ENCODE peak calls at places on chromosomes 12 and 14, in four cellular contexts. E is fibroblast of the aortic adventitia, H is natural killer cell, F is cardiac fibroblast. Y is an unnamed sample.

GRCh38 chr14:68247867-68248266 is 428.3 kb downstream of the RAD51B start:
- DNase-seq in E (peak), H (no peak), F (peak), Y (peak)

GRCh38 chr12:45130881-45131281 is 80.0 kb upstream of the DBX2 start:
- DNase-seq in E (peak), F (peak), H (no peak), Y (peak)

GRCh38 chr12:54277823-54278276 is 2.1 kb downstream of the CBX5 start:
- DNase-seq in F (peak), E (peak), H (no peak), Y (no peak)

GRCh38 chr12:13534645-13535398 is 338.3 kb downstream of the EMP1 start:
- DNase-seq in E (peak), H (no peak), F (peak), Y (peak)

GRCh38 chr12:76952995-76953394 is 74.2 kb upstream of the CSRP2 start:
- DNase-seq in H (no peak), E (no peak), F (no peak), Y (no peak)

GRCh38 chr14:66708262-66708661 is 200.3 kb downstream of the GPHN start:
- DNase-seq in H (no peak), E (peak), F (no peak), Y (no peak)

GRCh38 chr12:50151047-50151687 is 16.0 kb downstream of the CERS5 start:
- DNase-seq in F (peak), E (peak), H (no peak), Y (no peak)

GRCh38 chr12:49661191-49661590 is 37.8 kb downstream of the PRPF40B start:
- DNase-seq in E (no peak), H (no peak), F (no peak), Y (no peak)

GRCh38 chr14:23153891-23154796 is 29.3 kb downstream of the SLC7A8 start:
- DNase-seq in E (peak), H (no peak), F (peak), Y (peak)

GRCh38 chr12:2152134-2152533 is 99.3 kb downstream of the CACNA1C start:
- DNase-seq in E (no peak), F (no peak), H (no peak), Y (no peak)

GRCh38 chr12:43282106-43282505 is 269.9 kb downstream of the ADAMTS20 start:
- DNase-seq in E (peak), F (peak), H (no peak), Y (no peak)
- TF ChIP-seq CTCF in E (peak), F (no peak), H (no peak), Y (no peak)

GRCh38 chr12:4037747-4038312 is 164.6 kb upstream of the PARP11 start:
- DNase-seq in H (no peak), F (peak), E (peak), Y (no peak)
- TF ChIP-seq CTCF in H (peak), F (peak), E (peak), Y (peak)

GRCh38 chr12:118436002-118436724 is 59.8 kb downstream of the SUDS3 start:
- DNase-seq in F (peak), E (no peak), H (no peak), Y (no peak)
- TF ChIP-seq CTCF in F (peak), E (no peak), H (no peak), Y (no peak)

GRCh38 chr12:64780531-64781373 is 21.5 kb upstream of the GNS start:
- DNase-seq in H (peak), E (no peak), F (no peak), Y (peak)
- TF ChIP-seq CTCF in H (no peak), E (no peak), F (no peak), Y (no peak)

GRCh38 chr14:104632781-104633180 is 28.2 kb upstream of the TMEM179 start:
- DNase-seq in E (no peak), F (no peak), H (no peak), Y (no peak)
- TF ChIP-seq CTCF in E (no peak), F (no peak), H (no peak), Y (no peak)

GRCh38 chr12:4526923-4527546 is 11.7 kb upstream of the RAD51AP1 start:
- DNase-seq in E (peak), H (no peak), F (peak), Y (no peak)
- TF ChIP-seq CTCF in E (peak), H (peak), F (peak), Y (no peak)